ENCODE peak calls at places on chromosomes 5 and 9, in nine cellular contexts. A, F, P, N, G, I, X, Z and Q are unnamed samples.

GRCh38 chr9:41229408-41230401 is 40.6 kb upstream of the ZNG1F start:
- DNase-seq in A (no peak), F (no peak), P (no peak), N (peak; percentile 38), G (peak; percentile 8), I (peak; percentile 13), X (peak; percentile 50), Z (no peak), Q (no peak)

GRCh38 chr5:14364096-14364495 is 217.5 kb upstream of the OTULINL start:
- DNase-seq in A (no peak), F (peak; percentile 34), P (no peak), N (no peak), G (no peak), I (no peak), X (no peak), Z (peak; percentile 24), Q (peak; percentile 25)

GRCh38 chr9:32551491-32552049 is 557 bp upstream of the SMIM27 start:
- DNase-seq in A (no peak), F (peak; percentile 46), P (no peak), N (peak; percentile 58), G (no peak), I (peak; percentile 65), X (peak; percentile 72), Z (peak; percentile 45), Q (peak; percentile 49)

GRCh38 chr9:105503873-105504272 is 54.1 kb upstream of the FKTN start:
- DNase-seq in A (no peak), F (no peak), P (no peak), N (no peak), G (no peak), I (no peak), X (no peak), Z (no peak), Q (no peak)

GRCh38 chr5:95878417-95879323 is 56.1 kb upstream of the GLRX start:
- DNase-seq in A (no peak), F (no peak), P (no peak), N (no peak), G (no peak), I (no peak), X (no peak), Z (no peak), Q (no peak)

GRCh38 chr5:44787731-44788130 is 21.0 kb upstream of the MRPS30 start:
- DNase-seq in A (no peak), F (no peak), P (no peak), N (no peak), G (no peak), I (no peak), X (no peak), Z (no peak), Q (no peak)

GRCh38 chr9:133360400-133361393 is 4.3 kb downstream of the SURF2 start:
- DNase-seq in A (no peak), F (no peak), P (no peak), N (peak; percentile 22), G (no peak), I (no peak), X (peak; percentile 45), Z (no peak), Q (no peak)

GRCh38 chr9:121198512-121199042 is 3.1 kb downstream of the RAB14 start:
- DNase-seq in A (no peak), F (no peak), P (no peak), N (no peak), G (no peak), I (no peak), X (no peak), Z (no peak), Q (no peak)

GRCh38 chr9:116471093-116471906 is 215.8 kb upstream of the TRIM32 start:
- DNase-seq in A (no peak), F (no peak), P (no peak), N (peak; percentile 87), G (peak; percentile 36), I (peak; percentile 87), X (peak; percentile 51), Z (no peak), Q (no peak)

GRCh38 chr5:146805099-146805498 is 73.5 kb downstream of the PPP2R2B start:
- DNase-seq in A (no peak), F (no peak), P (peak; percentile 18), N (no peak), G (no peak), I (peak; percentile 48), X (no peak), Z (no peak), Q (no peak)

GRCh38 chr9:134662143-134662876 is 20.7 kb downstream of the COL5A1 start:
- DNase-seq in A (peak; percentile 98), F (no peak), P (no peak), N (peak; percentile 65), G (peak; percentile 72), I (no peak), X (peak; percentile 94), Z (no peak), Q (no peak)

GRCh38 chr5:74616236-74617146 is 24.0 kb downstream of the ENC1 start:
- DNase-seq in A (no peak), F (no peak), P (no peak), N (peak; percentile 82), G (no peak), I (no peak), X (no peak), Z (no peak), Q (no peak)

GRCh38 chr5:104513194-104513602 is 950.6 kb upstream of the NUDT12 start:
- DNase-seq in A (no peak), F (no peak), P (peak; percentile 15), N (no peak), G (no peak), I (no peak), X (no peak), Z (no peak), Q (no peak)

GRCh38 chr9:94127806-94128205 is 43.5 kb downstream of the PTPDC1 start:
- DNase-seq in A (no peak), F (no peak), P (no peak), N (no peak), G (no peak), I (no peak), X (no peak), Z (no peak), Q (no peak)

GRCh38 chr9:26524225-26524624 is 368.4 kb downstream of the CAAP1 start:
- DNase-seq in A (no peak), F (no peak), P (no peak), N (no peak), G (peak; percentile 13), I (no peak), X (no peak), Z (no peak), Q (no peak)

GRCh38 chr9:111896942-111897830 is 572 bp downstream of the UGCG start:
- DNase-seq in A (peak; percentile 15), F (peak; percentile 20), P (no peak), N (peak; percentile 80), G (peak; percentile 82), I (no peak), X (peak; percentile 93), Z (peak; percentile 20), Q (peak; percentile 68)

DNA sequence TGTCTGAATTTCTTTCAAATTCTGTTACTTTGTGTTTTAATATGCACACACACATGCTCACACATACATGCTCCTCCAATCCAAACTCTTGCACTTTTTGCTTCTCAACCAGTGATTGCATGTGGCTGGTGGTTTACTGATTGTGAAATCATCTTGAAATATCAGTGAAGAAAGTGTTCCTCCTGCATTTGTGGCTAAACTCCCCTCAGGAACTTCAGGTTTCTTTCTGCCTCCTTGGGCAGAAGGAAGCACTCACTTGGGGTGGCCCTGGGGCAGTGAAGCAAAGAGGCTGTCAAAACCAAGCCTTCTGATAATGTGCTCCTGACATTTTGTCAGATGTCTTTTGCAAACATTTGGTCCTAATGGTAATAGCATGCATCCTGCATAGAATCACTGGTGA is 377.3 kb upstream of the KLF4 start:
- DNase-seq in A (no peak), F (no peak), P (no peak), N (no peak), G (no peak), I (no peak), X (no peak), Z (no peak), Q (no peak)
- H3K4me1 ChIP-seq in A (no peaks in the 10 kb centered on the region), F (no peaks in the 10 kb centered on the region), P (no peaks in the 10 kb centered on the region), N (no peaks in the 10 kb centered on the region), G (no peaks in the 10 kb centered on the region), I (no peaks in the 10 kb centered on the region), X (no peaks in the 10 kb centered on the region), Z (no peaks in the 10 kb centered on the region), Q (no peaks in the 10 kb centered on the region)

GRCh38 chr9:122371851-122372250 is 1.0 kb downstream of the PTGS1 start:
- DNase-seq in A (no peak), F (no peak), P (no peak), N (no peak), G (no peak), I (no peak), X (no peak), Z (no peak), Q (no peak)

GRCh38 chr9:122368642-122369041 is 2.2 kb upstream of the PTGS1 start:
- DNase-seq in A (no peak), F (no peak), P (no peak), N (no peak), G (no peak), I (no peak), X (no peak), Z (no peak), Q (no peak)

GRCh38 chr9:122367779-122368460 is 2.9 kb upstream of the PTGS1 start:
- DNase-seq in A (no peak), F (no peak), P (no peak), N (no peak), G (no peak), I (no peak), X (no peak), Z (no peak), Q (no peak)

GRCh38 chr9:122370869-122371467 is at the start of gene PTGS1:
- DNase-seq in A (no peak), F (no peak), P (no peak), N (no peak), G (peak; percentile 56), I (peak; percentile 74), X (peak; percentile 85), Z (no peak), Q (no peak)

DNA sequence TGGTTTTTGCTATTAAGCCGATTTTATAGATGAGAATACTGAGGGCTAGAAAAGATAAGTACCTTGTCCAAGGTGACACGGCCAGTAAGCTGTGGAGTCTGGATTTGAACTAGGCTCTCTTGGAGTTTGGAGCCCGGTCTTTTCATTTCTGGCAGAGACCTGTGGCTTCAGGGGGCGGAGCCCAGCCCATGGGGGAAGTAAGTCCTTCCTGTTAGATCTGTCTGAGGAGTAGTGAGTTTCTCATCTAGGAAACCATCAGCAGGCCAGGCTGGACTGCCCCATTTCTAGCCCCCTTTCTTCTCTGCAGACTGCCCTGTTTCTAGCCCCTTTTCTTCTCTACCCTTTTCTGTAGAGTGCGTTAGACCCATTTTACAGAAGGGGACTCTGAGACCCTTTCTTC is 521 bp upstream of the PTGS1 start:
- DNase-seq in A (no peak), F (no peak), P (no peak), N (no peak), G (no peak), I (no peak), X (no peak), Z (no peak), Q (no peak)
- H3K4me3 ChIP-seq in A (no peak overlapping the region), F (no peak overlapping the region), P (no peak overlapping the region), N (no peak overlapping the region), G (peak overlapping the region; percentile 69), I (peak overlapping the region; percentile 53), X (peak overlapping the region; percentile 66), Z (no peak overlapping the region), Q (no peak overlapping the region)

GRCh38 chr5:128273736-128274135 is 190.2 kb downstream of the SLC12A2 start:
- DNase-seq in A (peak; percentile 73), F (no peak), P (no peak), N (no peak), G (no peak), I (no peak), X (no peak), Z (no peak), Q (no peak)
- H3K4me1 ChIP-seq in A (peaks cover 2% of the 10 kb centered on the region), F (no peaks in the 10 kb centered on the region), P (no peaks in the 10 kb centered on the region), N (no peaks in the 10 kb centered on the region), G (no peaks in the 10 kb centered on the region), I (no peaks in the 10 kb centered on the region), X (peaks cover 3% of the 10 kb centered on the region), Z (no peaks in the 10 kb centered on the region), Q (no peaks in the 10 kb centered on the region)

GRCh38 chr5:18800293-18801025 is 1166.2 kb downstream of the TAF11L14 start:
- DNase-seq in A (no peak), F (no peak), P (no peak), N (no peak), G (no peak), I (no peak), X (no peak), Z (no peak), Q (no peak)
- H3K4me3 ChIP-seq in A (no peak overlapping the region), F (no peak overlapping the region), P (no peak overlapping the region), N (no peak overlapping the region), G (no peak overlapping the region), I (no peak overlapping the region), X (no peak overlapping the region), Z (no peak overlapping the region), Q (no peak overlapping the region)